ENCODE peak calls at places on chromosomes 13 and 19, in six cellular contexts. One of them, this sample, is unnamed.

GRCh38 chr19:37920591-37921450 is 13.8 kb downstream of the SIPA1L3 start:
- DNase-seq in lung microvascular endothelial cell: no peak
- DNase-seq in activated T-cell treated with anti-CD3 and anti-CD28 coated beads, Interleukin-2, amount 50 U/mL, for 72 hours: no peak
- DNase-seq in ELF-1: no peak
- DNase-seq in stimulated activated CD4-positive, alpha-beta T cell treated with anti-CD3 and anti-CD28 coated beads, Interleukin-1b, Interleukin-23, amount 100 ng/mL, for 1 hour: no peak
- DNase-seq in MV-4-11: no peak
- DNase-seq in this sample: no peak

GRCh38 chr19:39765091-39766076 is 13.3 kb upstream of the LEUTX start:
- DNase-seq in stimulated activated CD4-positive, alpha-beta T cell treated with anti-CD3 and anti-CD28 coated beads, Interleukin-1b, Interleukin-23, amount 100 ng/mL, for 1 hour: no peak
- DNase-seq in lung microvascular endothelial cell: peak
- DNase-seq in ELF-1: peak
- DNase-seq in MV-4-11: peak
- DNase-seq in activated T-cell treated with anti-CD3 and anti-CD28 coated beads, Interleukin-2, amount 50 U/mL, for 72 hours: peak
- DNase-seq in this sample: no peak

GRCh38 chr19:47003611-47003935 is 16.1 kb upstream of the NPAS1 start:
- DNase-seq in activated T-cell treated with anti-CD3 and anti-CD28 coated beads, Interleukin-2, amount 50 U/mL, for 72 hours: no peak
- DNase-seq in MV-4-11: no peak
- DNase-seq in stimulated activated CD4-positive, alpha-beta T cell treated with anti-CD3 and anti-CD28 coated beads, Interleukin-1b, Interleukin-23, amount 100 ng/mL, for 1 hour: no peak
- DNase-seq in ELF-1: peak
- DNase-seq in lung microvascular endothelial cell: peak
- DNase-seq in this sample: no peak

GRCh38 chr13:51761638-51762350 is 42.2 kb downstream of the DHRS12 start:
- DNase-seq in activated T-cell treated with anti-CD3 and anti-CD28 coated beads, Interleukin-2, amount 50 U/mL, for 72 hours: no peak
- DNase-seq in stimulated activated CD4-positive, alpha-beta T cell treated with anti-CD3 and anti-CD28 coated beads, Interleukin-1b, Interleukin-23, amount 100 ng/mL, for 1 hour: no peak
- DNase-seq in MV-4-11: no peak
- DNase-seq in ELF-1: no peak
- DNase-seq in lung microvascular endothelial cell: no peak
- DNase-seq in this sample: no peak

GRCh38 chr13:100330662-100331061 is 241.8 kb downstream of the PCCA start:
- DNase-seq in lung microvascular endothelial cell: no peak
- DNase-seq in stimulated activated CD4-positive, alpha-beta T cell treated with anti-CD3 and anti-CD28 coated beads, Interleukin-1b, Interleukin-23, amount 100 ng/mL, for 1 hour: no peak
- DNase-seq in MV-4-11: no peak
- DNase-seq in activated T-cell treated with anti-CD3 and anti-CD28 coated beads, Interleukin-2, amount 50 U/mL, for 72 hours: no peak
- DNase-seq in ELF-1: no peak
- DNase-seq in this sample: no peak

GRCh38 chr13:113839536-113840204 is 24.2 kb downstream of the GAS6 start:
- DNase-seq in ELF-1: no peak
- DNase-seq in activated T-cell treated with anti-CD3 and anti-CD28 coated beads, Interleukin-2, amount 50 U/mL, for 72 hours: no peak
- DNase-seq in stimulated activated CD4-positive, alpha-beta T cell treated with anti-CD3 and anti-CD28 coated beads, Interleukin-1b, Interleukin-23, amount 100 ng/mL, for 1 hour: no peak
- DNase-seq in MV-4-11: no peak
- DNase-seq in lung microvascular endothelial cell: no peak
- DNase-seq in this sample: no peak

GRCh38 chr13:21326155-21327030 is 132.7 kb downstream of the ZDHHC20 start:
- DNase-seq in ELF-1: peak
- DNase-seq in activated T-cell treated with anti-CD3 and anti-CD28 coated beads, Interleukin-2, amount 50 U/mL, for 72 hours: no peak
- DNase-seq in MV-4-11: no peak
- DNase-seq in stimulated activated CD4-positive, alpha-beta T cell treated with anti-CD3 and anti-CD28 coated beads, Interleukin-1b, Interleukin-23, amount 100 ng/mL, for 1 hour: no peak
- DNase-seq in lung microvascular endothelial cell: peak
- DNase-seq in this sample: peak

GRCh38 chr19:29665215-29665825 is at the start of gene PLEKHF1:
- DNase-seq in stimulated activated CD4-positive, alpha-beta T cell treated with anti-CD3 and anti-CD28 coated beads, Interleukin-1b, Interleukin-23, amount 100 ng/mL, for 1 hour: peak
- DNase-seq in lung microvascular endothelial cell: peak
- DNase-seq in activated T-cell treated with anti-CD3 and anti-CD28 coated beads, Interleukin-2, amount 50 U/mL, for 72 hours: peak
- DNase-seq in MV-4-11: peak
- DNase-seq in ELF-1: peak
- DNase-seq in this sample: peak

GRCh38 chr13:72500851-72501250 is 226.6 kb downstream of the MZT1 start:
- DNase-seq in activated T-cell treated with anti-CD3 and anti-CD28 coated beads, Interleukin-2, amount 50 U/mL, for 72 hours: no peak
- DNase-seq in lung microvascular endothelial cell: no peak
- DNase-seq in stimulated activated CD4-positive, alpha-beta T cell treated with anti-CD3 and anti-CD28 coated beads, Interleukin-1b, Interleukin-23, amount 100 ng/mL, for 1 hour: no peak
- DNase-seq in MV-4-11: no peak
- DNase-seq in ELF-1: no peak
- DNase-seq in this sample: no peak

GRCh38 chr19:30665449-30665848 is 293.3 kb downstream of the ZNF536 start:
- DNase-seq in stimulated activated CD4-positive, alpha-beta T cell treated with anti-CD3 and anti-CD28 coated beads, Interleukin-1b, Interleukin-23, amount 100 ng/mL, for 1 hour: no peak
- DNase-seq in lung microvascular endothelial cell: no peak
- DNase-seq in MV-4-11: no peak
- DNase-seq in ELF-1: no peak
- DNase-seq in activated T-cell treated with anti-CD3 and anti-CD28 coated beads, Interleukin-2, amount 50 U/mL, for 72 hours: no peak
- DNase-seq in this sample: no peak

GRCh38 chr19:44737238-44738160 is 11.0 kb upstream of the BCL3 start:
- DNase-seq in lung microvascular endothelial cell: no peak
- DNase-seq in MV-4-11: peak
- DNase-seq in activated T-cell treated with anti-CD3 and anti-CD28 coated beads, Interleukin-2, amount 50 U/mL, for 72 hours: no peak
- DNase-seq in stimulated activated CD4-positive, alpha-beta T cell treated with anti-CD3 and anti-CD28 coated beads, Interleukin-1b, Interleukin-23, amount 100 ng/mL, for 1 hour: no peak
- DNase-seq in ELF-1: no peak
- DNase-seq in this sample: no peak

GRCh38 chr19:43224855-43225253 is 19.4 kb upstream of the PSG4 start:
- DNase-seq in MV-4-11: no peak
- DNase-seq in activated T-cell treated with anti-CD3 and anti-CD28 coated beads, Interleukin-2, amount 50 U/mL, for 72 hours: no peak
- DNase-seq in stimulated activated CD4-positive, alpha-beta T cell treated with anti-CD3 and anti-CD28 coated beads, Interleukin-1b, Interleukin-23, amount 100 ng/mL, for 1 hour: no peak
- DNase-seq in lung microvascular endothelial cell: no peak
- DNase-seq in ELF-1: no peak
- DNase-seq in this sample: no peak

GRCh38 chr13:110627351-110627750 is 12.0 kb downstream of the NAXD start:
- DNase-seq in MV-4-11: no peak
- DNase-seq in lung microvascular endothelial cell: no peak
- DNase-seq in ELF-1: no peak
- DNase-seq in stimulated activated CD4-positive, alpha-beta T cell treated with anti-CD3 and anti-CD28 coated beads, Interleukin-1b, Interleukin-23, amount 100 ng/mL, for 1 hour: no peak
- DNase-seq in activated T-cell treated with anti-CD3 and anti-CD28 coated beads, Interleukin-2, amount 50 U/mL, for 72 hours: no peak
- DNase-seq in this sample: no peak

GRCh38 chr19:48490980-48491792 is 20.4 kb downstream of the LMTK3 start:
- DNase-seq in lung microvascular endothelial cell: peak
- DNase-seq in stimulated activated CD4-positive, alpha-beta T cell treated with anti-CD3 and anti-CD28 coated beads, Interleukin-1b, Interleukin-23, amount 100 ng/mL, for 1 hour: peak
- DNase-seq in activated T-cell treated with anti-CD3 and anti-CD28 coated beads, Interleukin-2, amount 50 U/mL, for 72 hours: peak
- DNase-seq in ELF-1: no peak
- DNase-seq in MV-4-11: peak
- DNase-seq in this sample: no peak

GRCh38 chr19:12801466-12802266 is at the start of the genes PRDX2 and THSD8:
- DNase-seq in stimulated activated CD4-positive, alpha-beta T cell treated with anti-CD3 and anti-CD28 coated beads, Interleukin-1b, Interleukin-23, amount 100 ng/mL, for 1 hour: no peak
- DNase-seq in ELF-1: peak
- DNase-seq in lung microvascular endothelial cell: peak
- DNase-seq in MV-4-11: peak
- DNase-seq in activated T-cell treated with anti-CD3 and anti-CD28 coated beads, Interleukin-2, amount 50 U/mL, for 72 hours: peak
- DNase-seq in this sample: peak

GRCh38 chr19:55460670-55461258 is 678 bp downstream of the ISOC2 start:
- DNase-seq in activated T-cell treated with anti-CD3 and anti-CD28 coated beads, Interleukin-2, amount 50 U/mL, for 72 hours: peak
- DNase-seq in ELF-1: peak
- DNase-seq in lung microvascular endothelial cell: peak
- DNase-seq in stimulated activated CD4-positive, alpha-beta T cell treated with anti-CD3 and anti-CD28 coated beads, Interleukin-1b, Interleukin-23, amount 100 ng/mL, for 1 hour: no peak
- DNase-seq in MV-4-11: peak
- DNase-seq in this sample: peak

GRCh38 chr19:54432144-54432738 is 16.8 kb upstream of the LENG8 start:
- DNase-seq in MV-4-11: no peak
- DNase-seq in stimulated activated CD4-positive, alpha-beta T cell treated with anti-CD3 and anti-CD28 coated beads, Interleukin-1b, Interleukin-23, amount 100 ng/mL, for 1 hour: no peak
- DNase-seq in lung microvascular endothelial cell: no peak
- DNase-seq in activated T-cell treated with anti-CD3 and anti-CD28 coated beads, Interleukin-2, amount 50 U/mL, for 72 hours: no peak
- DNase-seq in ELF-1: no peak
- DNase-seq in this sample: no peak

GRCh38 chr19:5452594-5453565 is 2.3 kb upstream of the ZNRF4 start:
- DNase-seq in activated T-cell treated with anti-CD3 and anti-CD28 coated beads, Interleukin-2, amount 50 U/mL, for 72 hours: no peak
- DNase-seq in ELF-1: peak
- DNase-seq in MV-4-11: no peak
- DNase-seq in lung microvascular endothelial cell: peak
- DNase-seq in stimulated activated CD4-positive, alpha-beta T cell treated with anti-CD3 and anti-CD28 coated beads, Interleukin-1b, Interleukin-23, amount 100 ng/mL, for 1 hour: no peak
- DNase-seq in this sample: no peak

GRCh38 chr19:45172173-45172572 is 5.9 kb downstream of the TRAPPC6A start:
- DNase-seq in activated T-cell treated with anti-CD3 and anti-CD28 coated beads, Interleukin-2, amount 50 U/mL, for 72 hours: no peak
- DNase-seq in MV-4-11: no peak
- DNase-seq in stimulated activated CD4-positive, alpha-beta T cell treated with anti-CD3 and anti-CD28 coated beads, Interleukin-1b, Interleukin-23, amount 100 ng/mL, for 1 hour: no peak
- DNase-seq in ELF-1: no peak
- DNase-seq in lung microvascular endothelial cell: no peak
- DNase-seq in this sample: no peak

GRCh38 chr13:59906413-59907027 is 257.2 kb downstream of the DIAPH3 start:
- DNase-seq in lung microvascular endothelial cell: peak
- DNase-seq in activated T-cell treated with anti-CD3 and anti-CD28 coated beads, Interleukin-2, amount 50 U/mL, for 72 hours: no peak
- DNase-seq in stimulated activated CD4-positive, alpha-beta T cell treated with anti-CD3 and anti-CD28 coated beads, Interleukin-1b, Interleukin-23, amount 100 ng/mL, for 1 hour: no peak
- DNase-seq in MV-4-11: peak
- DNase-seq in ELF-1: no peak
- DNase-seq in this sample: no peak

GRCh38 chr13:104460553-104460952 is 1394.3 kb upstream of the SLC10A2 start:
- DNase-seq in ELF-1: no peak
- DNase-seq in stimulated activated CD4-positive, alpha-beta T cell treated with anti-CD3 and anti-CD28 coated beads, Interleukin-1b, Interleukin-23, amount 100 ng/mL, for 1 hour: no peak
- DNase-seq in activated T-cell treated with anti-CD3 and anti-CD28 coated beads, Interleukin-2, amount 50 U/mL, for 72 hours: no peak
- DNase-seq in MV-4-11: no peak
- DNase-seq in lung microvascular endothelial cell: no peak
- DNase-seq in this sample: no peak

GRCh38 chr19:46085888-46086287 is 38.6 kb downstream of the IGFL3 start:
- DNase-seq in ELF-1: no peak
- DNase-seq in MV-4-11: no peak
- DNase-seq in stimulated activated CD4-positive, alpha-beta T cell treated with anti-CD3 and anti-CD28 coated beads, Interleukin-1b, Interleukin-23, amount 100 ng/mL, for 1 hour: no peak
- DNase-seq in activated T-cell treated with anti-CD3 and anti-CD28 coated beads, Interleukin-2, amount 50 U/mL, for 72 hours: no peak
- DNase-seq in lung microvascular endothelial cell: no peak
- DNase-seq in this sample: no peak